ENCODE peak calls at places on chromosomes 1 and 21, in nine cellular contexts. One of them, this sample, is unnamed.

GRCh38 chr1:70503358-70503757 is 92.3 kb downstream of the CTH start:
- DNase-seq in skeletal muscle cell: peak; percentile 66
- DNase-seq in CD8-positive, alpha-beta memory T cell: no peak
- DNase-seq in neural progenitor cell: no peak
- DNase-seq in choroid plexus epithelial cell: peak; percentile 69
- DNase-seq in left colon: no peak
- DNase-seq in astrocyte of the cerebellum: no peak
- DNase-seq in glutamatergic neuron: no peak
- DNase-seq in MM.1S: no peak
- DNase-seq in this sample: no peak

GRCh38 chr1:226308166-226308722 is 720 bp downstream of the LIN9 start:
- DNase-seq in left colon: peak; percentile 38
- DNase-seq in MM.1S: peak; percentile 14
- DNase-seq in CD8-positive, alpha-beta memory T cell: no peak
- DNase-seq in glutamatergic neuron: no peak
- DNase-seq in neural progenitor cell: peak; percentile 5
- DNase-seq in astrocyte of the cerebellum: no peak
- DNase-seq in skeletal muscle cell: no peak
- DNase-seq in choroid plexus epithelial cell: no peak
- DNase-seq in this sample: peak; percentile 51

GRCh38 chr1:204992499-204992898 is 50.5 kb upstream of the CNTN2 start:
- DNase-seq in skeletal muscle cell: no peak
- DNase-seq in MM.1S: no peak
- DNase-seq in choroid plexus epithelial cell: no peak
- DNase-seq in left colon: no peak
- DNase-seq in CD8-positive, alpha-beta memory T cell: no peak
- DNase-seq in astrocyte of the cerebellum: no peak
- DNase-seq in glutamatergic neuron: no peak
- DNase-seq in neural progenitor cell: no peak
- DNase-seq in this sample: no peak

GRCh38 chr21:46618738-46619369 is 14.0 kb upstream of the S100B start:
- DNase-seq in choroid plexus epithelial cell: peak; percentile 11
- DNase-seq in CD8-positive, alpha-beta memory T cell: no peak
- DNase-seq in skeletal muscle cell: no peak
- DNase-seq in glutamatergic neuron: no peak
- DNase-seq in left colon: no peak
- DNase-seq in neural progenitor cell: no peak
- DNase-seq in astrocyte of the cerebellum: no peak
- DNase-seq in MM.1S: no peak
- DNase-seq in this sample: no peak

GRCh38 chr1:64981602-64981981 is 15.2 kb upstream of the JAK1 start:
- DNase-seq in MM.1S: no peak
- DNase-seq in left colon: no peak
- DNase-seq in neural progenitor cell: no peak
- DNase-seq in CD8-positive, alpha-beta memory T cell: no peak
- DNase-seq in choroid plexus epithelial cell: no peak
- DNase-seq in skeletal muscle cell: no peak
- DNase-seq in astrocyte of the cerebellum: no peak
- DNase-seq in glutamatergic neuron: no peak
- DNase-seq in this sample: no peak

GRCh38 chr1:169102567-169102966 is 3.9 kb upstream of the ATP1B1 start:
- DNase-seq in astrocyte of the cerebellum: peak; percentile 90
- DNase-seq in skeletal muscle cell: peak; percentile 49
- DNase-seq in left colon: no peak
- DNase-seq in glutamatergic neuron: no peak
- DNase-seq in CD8-positive, alpha-beta memory T cell: no peak
- DNase-seq in neural progenitor cell: peak; percentile 43
- DNase-seq in choroid plexus epithelial cell: peak; percentile 92
- DNase-seq in MM.1S: no peak
- DNase-seq in this sample: no peak

GRCh38 chr1:5950994-5951749 is 41.1 kb downstream of the NPHP4 start:
- DNase-seq in astrocyte of the cerebellum: no peak
- DNase-seq in neural progenitor cell: no peak
- DNase-seq in skeletal muscle cell: no peak
- DNase-seq in choroid plexus epithelial cell: no peak
- DNase-seq in glutamatergic neuron: no peak
- DNase-seq in CD8-positive, alpha-beta memory T cell: no peak
- DNase-seq in left colon: no peak
- DNase-seq in MM.1S: no peak
- DNase-seq in this sample: peak; percentile 18

GRCh38 chr1:221765527-221765926 is 23.6 kb upstream of the DUSP10 start:
- DNase-seq in MM.1S: no peak
- DNase-seq in skeletal muscle cell: no peak
- DNase-seq in neural progenitor cell: no peak
- DNase-seq in glutamatergic neuron: no peak
- DNase-seq in CD8-positive, alpha-beta memory T cell: no peak
- DNase-seq in choroid plexus epithelial cell: no peak
- DNase-seq in left colon: no peak
- DNase-seq in astrocyte of the cerebellum: no peak
- DNase-seq in this sample: no peak

GRCh38 chr1:222794656-222795474 is 20.0 kb upstream of the DISP1 start:
- DNase-seq in skeletal muscle cell: no peak
- DNase-seq in neural progenitor cell: no peak
- DNase-seq in CD8-positive, alpha-beta memory T cell: no peak
- DNase-seq in left colon: no peak
- DNase-seq in choroid plexus epithelial cell: peak; percentile 35
- DNase-seq in glutamatergic neuron: no peak
- DNase-seq in MM.1S: no peak
- DNase-seq in astrocyte of the cerebellum: no peak
- DNase-seq in this sample: no peak

GRCh38 chr1:87937774-87938173 is 609.1 kb downstream of the LMO4 start:
- DNase-seq in skeletal muscle cell: no peak
- DNase-seq in CD8-positive, alpha-beta memory T cell: no peak
- DNase-seq in neural progenitor cell: no peak
- DNase-seq in MM.1S: no peak
- DNase-seq in left colon: no peak
- DNase-seq in astrocyte of the cerebellum: no peak
- DNase-seq in choroid plexus epithelial cell: no peak
- DNase-seq in glutamatergic neuron: no peak
- DNase-seq in this sample: no peak

GRCh38 chr1:109243221-109243620 is 6.1 kb upstream of the CELSR2 start:
- DNase-seq in MM.1S: no peak
- DNase-seq in choroid plexus epithelial cell: no peak
- DNase-seq in CD8-positive, alpha-beta memory T cell: no peak
- DNase-seq in left colon: no peak
- DNase-seq in astrocyte of the cerebellum: no peak
- DNase-seq in glutamatergic neuron: no peak
- DNase-seq in skeletal muscle cell: no peak
- DNase-seq in neural progenitor cell: no peak
- DNase-seq in this sample: no peak

GRCh38 chr1:243475966-243476365 is 220.1 kb downstream of the SDCCAG8 start:
- DNase-seq in CD8-positive, alpha-beta memory T cell: no peak
- DNase-seq in astrocyte of the cerebellum: peak; percentile 77
- DNase-seq in left colon: no peak
- DNase-seq in MM.1S: no peak
- DNase-seq in skeletal muscle cell: no peak
- DNase-seq in glutamatergic neuron: peak; percentile 76
- DNase-seq in neural progenitor cell: peak; percentile 87
- DNase-seq in choroid plexus epithelial cell: peak; percentile 73
- DNase-seq in this sample: no peak

GRCh38 chr21:14725219-14725618 is 179.1 kb upstream of the SAMSN1 start:
- DNase-seq in neural progenitor cell: no peak
- DNase-seq in MM.1S: no peak
- DNase-seq in CD8-positive, alpha-beta memory T cell: no peak
- DNase-seq in astrocyte of the cerebellum: no peak
- DNase-seq in glutamatergic neuron: no peak
- DNase-seq in choroid plexus epithelial cell: no peak
- DNase-seq in skeletal muscle cell: no peak
- DNase-seq in left colon: no peak
- DNase-seq in this sample: no peak

GRCh38 chr1:87333692-87334347 is 5.1 kb downstream of the LMO4 start:
- DNase-seq in left colon: no peak
- DNase-seq in glutamatergic neuron: no peak
- DNase-seq in CD8-positive, alpha-beta memory T cell: no peak
- DNase-seq in skeletal muscle cell: no peak
- DNase-seq in astrocyte of the cerebellum: no peak
- DNase-seq in MM.1S: peak; percentile 76
- DNase-seq in neural progenitor cell: no peak
- DNase-seq in choroid plexus epithelial cell: no peak
- DNase-seq in this sample: peak; percentile 44

GRCh38 chr1:85911742-85912141 is 203.5 kb upstream of the ZNHIT6 start:
- DNase-seq in choroid plexus epithelial cell: peak; percentile 49
- DNase-seq in MM.1S: no peak
- DNase-seq in glutamatergic neuron: no peak
- DNase-seq in CD8-positive, alpha-beta memory T cell: no peak
- DNase-seq in left colon: no peak
- DNase-seq in neural progenitor cell: peak; percentile 3
- DNase-seq in astrocyte of the cerebellum: no peak
- DNase-seq in skeletal muscle cell: no peak
- DNase-seq in this sample: peak; percentile 17

GRCh38 chr1:94873520-94874351 is 53.2 kb downstream of the CNN3 start:
- DNase-seq in CD8-positive, alpha-beta memory T cell: no peak
- DNase-seq in neural progenitor cell: no peak
- DNase-seq in left colon: no peak
- DNase-seq in glutamatergic neuron: no peak
- DNase-seq in choroid plexus epithelial cell: peak; percentile 34
- DNase-seq in skeletal muscle cell: peak; percentile 68
- DNase-seq in astrocyte of the cerebellum: no peak
- DNase-seq in MM.1S: peak; percentile 16
- DNase-seq in this sample: peak; percentile 56

GRCh38 chr1:41626146-41626545 is 141.7 kb upstream of the EDN2 start:
- DNase-seq in skeletal muscle cell: no peak
- DNase-seq in choroid plexus epithelial cell: no peak
- DNase-seq in astrocyte of the cerebellum: no peak
- DNase-seq in neural progenitor cell: no peak
- DNase-seq in left colon: no peak
- DNase-seq in MM.1S: no peak
- DNase-seq in CD8-positive, alpha-beta memory T cell: no peak
- DNase-seq in glutamatergic neuron: no peak
- DNase-seq in this sample: no peak

GRCh38 chr1:176206006-176206960 is 803 bp downstream of the COP1 start:
- DNase-seq in left colon: peak; percentile 51
- DNase-seq in CD8-positive, alpha-beta memory T cell: no peak
- DNase-seq in neural progenitor cell: peak; percentile 71
- DNase-seq in skeletal muscle cell: no peak
- DNase-seq in choroid plexus epithelial cell: peak; percentile 49
- DNase-seq in glutamatergic neuron: peak; percentile 55
- DNase-seq in astrocyte of the cerebellum: no peak
- DNase-seq in MM.1S: peak; percentile 41
- DNase-seq in this sample: no peak

This sample was measured in GM12865.